ENCODE peak calls at places on chromosomes 16 and 17, in seven cellular contexts. One of them, this sample, is unnamed. For H3K27me3, the result is how much of the 10 kb centered on the place peaks cover.

GRCh38 chr17:28368306-28368831 is 1.7 kb downstream of the VTN start:
- DNase-seq in thoracic aorta: no peak
- DNase-seq in body of pancreas: no peak
- DNase-seq in IMR-90: no peak
- DNase-seq in PC-9: no peak
- DNase-seq in HepG2: peak
- DNase-seq in lung: no peak
- DNase-seq in this sample: no peak

GRCh38 chr17:61366076-61366714 is 33.4 kb upstream of the TBX2 start:
- DNase-seq in thoracic aorta: no peak
- DNase-seq in body of pancreas: no peak
- DNase-seq in IMR-90: no peak
- DNase-seq in PC-9: no peak
- DNase-seq in HepG2: no peak
- DNase-seq in lung: no peak
- DNase-seq in this sample: no peak

GRCh38 chr16:19991614-19992013 is 82.1 kb downstream of the GPR139 start:
- DNase-seq in thoracic aorta: no peak
- DNase-seq in body of pancreas: no peak
- DNase-seq in IMR-90: no peak
- DNase-seq in PC-9: no peak
- DNase-seq in HepG2: peak
- DNase-seq in lung: no peak
- DNase-seq in this sample: no peak

GRCh38 chr16:57761301-57761700 is 25.7 kb downstream of the KATNB1 start:
- DNase-seq in thoracic aorta: no peak
- DNase-seq in body of pancreas: no peak
- DNase-seq in IMR-90: no peak
- DNase-seq in PC-9: no peak
- DNase-seq in HepG2: no peak
- DNase-seq in lung: no peak
- DNase-seq in this sample: no peak

GRCh38 chr16:4679156-4679853 is 14.1 kb upstream of the NUDT16L1 start:
- DNase-seq in thoracic aorta: no peak
- DNase-seq in body of pancreas: no peak
- DNase-seq in IMR-90: no peak
- DNase-seq in PC-9: peak
- DNase-seq in HepG2: peak
- DNase-seq in lung: peak
- DNase-seq in this sample: no peak

GRCh38 chr17:45705123-45706009 is 78.8 kb upstream of the CRHR1 start:
- DNase-seq in thoracic aorta: no peak
- DNase-seq in body of pancreas: peak
- DNase-seq in IMR-90: peak
- DNase-seq in PC-9: peak
- DNase-seq in HepG2: peak
- DNase-seq in lung: no peak
- DNase-seq in this sample: peak

GRCh38 chr16:67961551-67961957 is 6.9 kb downstream of the SLC12A4 start:
- DNase-seq in thoracic aorta: no peak
- DNase-seq in body of pancreas: peak
- DNase-seq in IMR-90: no peak
- DNase-seq in PC-9: peak
- DNase-seq in HepG2: no peak
- DNase-seq in lung: peak
- DNase-seq in this sample: no peak

GRCh38 chr17:74484066-74484465 is 17.6 kb downstream of the CD300A start:
- DNase-seq in thoracic aorta: no peak
- DNase-seq in body of pancreas: no peak
- DNase-seq in IMR-90: no peak
- DNase-seq in PC-9: no peak
- DNase-seq in HepG2: no peak
- DNase-seq in lung: no peak
- DNase-seq in this sample: no peak

GRCh38 chr17:11486726-11487310 is 111.5 kb upstream of the DNAH9 start:
- DNase-seq in thoracic aorta: no peak
- DNase-seq in body of pancreas: no peak
- DNase-seq in IMR-90: no peak
- DNase-seq in PC-9: no peak
- DNase-seq in HepG2: no peak
- DNase-seq in lung: no peak
- DNase-seq in this sample: no peak

GRCh38 chr17:77796201-77796860 is 162.2 kb upstream of the TNRC6C start:
- DNase-seq in thoracic aorta: peak
- DNase-seq in body of pancreas: no peak
- DNase-seq in IMR-90: no peak
- DNase-seq in PC-9: no peak
- DNase-seq in HepG2: no peak
- DNase-seq in lung: no peak
- DNase-seq in this sample: peak

GRCh38 chr16:21301168-21301894 is 23.2 kb upstream of the CRYM start:
- DNase-seq in thoracic aorta: peak
- DNase-seq in body of pancreas: peak
- DNase-seq in IMR-90: peak
- DNase-seq in PC-9: peak
- DNase-seq in HepG2: peak
- DNase-seq in lung: peak
- DNase-seq in this sample: peak

GRCh38 chr17:13099906-13100305 is 82.1 kb upstream of the ELAC2 start:
- DNase-seq in thoracic aorta: no peak
- DNase-seq in body of pancreas: no peak
- DNase-seq in IMR-90: no peak
- DNase-seq in PC-9: no peak
- DNase-seq in HepG2: no peak
- DNase-seq in lung: no peak
- DNase-seq in this sample: no peak

GRCh38 chr16:10881479-10882030 is 4.6 kb downstream of the CIITA start:
- DNase-seq in thoracic aorta: no peak
- DNase-seq in body of pancreas: no peak
- DNase-seq in IMR-90: no peak
- DNase-seq in PC-9: no peak
- DNase-seq in HepG2: no peak
- DNase-seq in lung: no peak
- DNase-seq in this sample: no peak

GRCh38 chr17:28258347-28258887 is 60.6 kb upstream of the TMEM97 start:
- DNase-seq in thoracic aorta: no peak
- DNase-seq in body of pancreas: peak
- DNase-seq in IMR-90: no peak
- DNase-seq in PC-9: no peak
- DNase-seq in HepG2: peak
- DNase-seq in lung: no peak
- DNase-seq in this sample: peak

GRCh38 chr16:71956500-71956899 is 43.7 kb downstream of the PKD1L3 start:
- DNase-seq in thoracic aorta: no peak
- DNase-seq in body of pancreas: no peak
- DNase-seq in IMR-90: no peak
- DNase-seq in PC-9: no peak
- DNase-seq in HepG2: no peak
- DNase-seq in lung: no peak
- DNase-seq in this sample: no peak

DNA sequence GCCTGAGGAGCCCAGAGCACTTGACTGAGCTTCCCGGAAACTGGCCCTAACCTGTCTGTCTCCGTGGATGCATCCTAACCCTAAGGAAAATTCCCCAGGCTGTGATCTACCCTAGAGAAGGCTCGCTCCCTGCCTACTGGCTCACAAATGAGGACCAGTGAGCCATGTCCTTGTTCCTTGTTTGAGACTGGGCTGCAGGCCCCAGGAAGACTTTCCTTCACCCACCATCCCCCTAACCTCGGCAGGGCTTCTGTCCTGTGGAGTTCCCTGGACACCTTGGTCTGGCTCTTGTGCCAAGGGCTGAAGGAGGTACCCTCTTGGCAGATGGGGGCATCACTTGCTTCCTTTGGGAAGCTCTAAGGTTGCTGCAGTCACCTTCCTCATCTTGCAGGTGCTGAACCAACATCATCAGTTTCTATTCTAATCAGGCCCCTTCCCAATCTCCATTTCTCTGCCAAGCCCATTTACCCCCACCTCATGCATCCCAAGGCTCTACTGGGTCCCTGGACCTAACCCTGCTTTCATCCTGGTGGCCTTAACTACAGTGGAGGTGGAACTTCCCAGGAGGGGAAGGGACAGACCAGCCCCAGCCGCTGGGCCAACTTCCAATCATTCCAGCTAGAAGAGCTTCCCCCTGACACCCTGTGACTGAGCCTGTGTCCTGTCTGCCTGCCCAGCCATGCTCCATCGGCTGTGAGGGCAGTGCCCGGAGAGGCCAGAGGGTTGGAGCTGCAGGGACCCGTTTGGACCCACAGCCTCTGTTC is 12.4 kb downstream of the RNF40 start:
- DNase-seq in thoracic aorta: no peak
- DNase-seq in body of pancreas: no peak
- DNase-seq in IMR-90: no peak
- DNase-seq in PC-9: no peak
- DNase-seq in HepG2: no peak
- DNase-seq in lung: no peak
- DNase-seq in this sample: no peak
- H3K4me3 ChIP-seq in thoracic aorta: peak
- H3K4me3 ChIP-seq in body of pancreas: no peak
- H3K4me3 ChIP-seq in IMR-90: peak
- H3K4me3 ChIP-seq in PC-9: peak
- H3K4me3 ChIP-seq in HepG2: peak
- H3K4me3 ChIP-seq in lung: no peak
- H3K4me3 ChIP-seq in this sample: peak

GRCh38 chr17:64775701-64776570 is 113.8 kb upstream of the SMURF2 start:
- DNase-seq in thoracic aorta: no peak
- DNase-seq in body of pancreas: no peak
- DNase-seq in IMR-90: no peak
- DNase-seq in PC-9: no peak
- DNase-seq in HepG2: peak
- DNase-seq in lung: no peak
- DNase-seq in this sample: no peak
- H3K27me3 ChIP-seq in thoracic aorta: under half
- H3K27me3 ChIP-seq in body of pancreas: under half
- H3K27me3 ChIP-seq in IMR-90: under half
- H3K27me3 ChIP-seq in PC-9: under half
- H3K27me3 ChIP-seq in HepG2: under half
- H3K27me3 ChIP-seq in lung: under half
- H3K27me3 ChIP-seq in this sample: under half

GRCh38 chr16:88985521-88985920 is 8.5 kb upstream of the CBFA2T3 start:
- DNase-seq in thoracic aorta: no peak
- DNase-seq in body of pancreas: no peak
- DNase-seq in IMR-90: no peak
- DNase-seq in PC-9: no peak
- DNase-seq in HepG2: no peak
- DNase-seq in lung: no peak
- DNase-seq in this sample: no peak
- H3K4me3 ChIP-seq in thoracic aorta: no peak
- H3K4me3 ChIP-seq in body of pancreas: no peak
- H3K4me3 ChIP-seq in IMR-90: no peak
- H3K4me3 ChIP-seq in PC-9: no peak
- H3K4me3 ChIP-seq in HepG2: no peak
- H3K4me3 ChIP-seq in lung: no peak
- H3K4me3 ChIP-seq in this sample: no peak

GRCh38 chr17:81536299-81537290 is 8.4 kb downstream of the FSCN2 start:
- DNase-seq in thoracic aorta: no peak
- DNase-seq in body of pancreas: peak
- DNase-seq in IMR-90: peak
- DNase-seq in PC-9: no peak
- DNase-seq in HepG2: no peak
- DNase-seq in lung: no peak
- DNase-seq in this sample: no peak
- H3K27me3 ChIP-seq in thoracic aorta: under half
- H3K27me3 ChIP-seq in body of pancreas: under half
- H3K27me3 ChIP-seq in IMR-90: under half
- H3K27me3 ChIP-seq in PC-9: under half
- H3K27me3 ChIP-seq in HepG2: under half
- H3K27me3 ChIP-seq in lung: under half
- H3K27me3 ChIP-seq in this sample: under half

This sample was measured in MG63.